ENCODE peak calls at places on chromosomes 13 and 19, in four cellular contexts. F, I, X and V are unnamed samples.

GRCh38 chr19:4228765-4229178 is 551 bp upstream of the EBI3 start:
- DNase-seq in F (no peak), I (no peak), X (no peak), V (no peak)

GRCh38 chr19:41195675-41196497 is 2.9 kb downstream of the CYP2S1 start:
- DNase-seq in F (no peak), I (no peak), X (no peak), V (no peak)

GRCh38 chr13:26946675-26947342 is 186.2 kb upstream of the GPR12 start:
- DNase-seq in F (peak), I (no peak), X (peak), V (peak)

GRCh38 chr13:26325876-26326275 is 71.9 kb downstream of the CDK8 start:
- DNase-seq in F (no peak), I (no peak), X (no peak), V (no peak)

GRCh38 chr13:91312324-91312723 is 35.2 kb upstream of the MIR17HG start:
- DNase-seq in F (no peak), I (no peak), X (no peak), V (no peak)

GRCh38 chr13:23828866-23829265 is 60.3 kb downstream of the MIPEP start:
- DNase-seq in F (no peak), I (no peak), X (no peak), V (no peak)

GRCh38 chr13:19618925-19619324 is 14.5 kb upstream of the MPHOSPH8 start:
- DNase-seq in F (peak), I (peak), X (peak), V (no peak)

GRCh38 chr19:9847087-9847671 is 12.1 kb downstream of the PIN1 start:
- DNase-seq in F (peak), I (peak), X (peak), V (peak)

GRCh38 chr19:3458229-3458555 is 22.1 kb downstream of the SMIM24 start:
- DNase-seq in F (no peak), I (no peak), X (no peak), V (no peak)

GRCh38 chr19:53101518-53101917 is 1.7 kb downstream of the ZNF160 start:
- DNase-seq in F (no peak), I (no peak), X (peak), V (no peak)

GRCh38 chr13:113981201-113981605 is 7.3 kb upstream of the C13orf46 start:
- DNase-seq in F (no peak), I (no peak), X (no peak), V (peak)
- TF ChIP-seq PHF8 in F (no peak), I (no peak), X (no peak), V (no peak)

GRCh38 chr13:61453121-61453520 is 37.5 kb upstream of the PCDH20 start:
- DNase-seq in F (no peak), I (no peak), X (no peak), V (no peak)
- TF ChIP-seq PHF8 in F (no peak), I (no peak), X (no peak), V (no peak)

GRCh38 chr13:21576424-21576823 is 27.5 kb downstream of the MICU2 start:
- DNase-seq in F (no peak), I (no peak), X (peak), V (no peak)
- TF ChIP-seq PHF8 in F (no peak), I (no peak), X (no peak), V (no peak)

DNA sequence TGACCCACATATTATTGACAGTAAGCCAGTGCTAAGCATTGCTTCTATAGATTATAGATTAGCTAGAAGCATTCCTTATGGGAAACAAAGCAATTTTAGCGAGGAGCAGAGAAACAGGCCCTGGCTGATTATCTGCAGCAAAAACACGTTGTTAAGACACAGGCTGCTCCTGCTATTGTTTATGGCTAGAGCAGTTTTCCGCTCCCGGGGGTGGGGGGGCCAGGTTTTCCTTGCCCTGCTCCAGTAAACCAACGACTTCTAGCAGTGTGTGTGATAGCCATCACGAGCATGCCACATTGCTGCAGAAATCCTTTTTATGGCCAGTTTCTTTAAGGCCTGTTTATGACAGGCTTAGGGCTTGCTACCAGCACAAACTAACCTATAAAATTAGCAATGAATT is 18.5 kb upstream of the IL17D start:
- DNase-seq in F (no peak), I (no peak), X (no peak), V (no peak)
- TF ChIP-seq PHF8 in F (no peak), I (no peak), X (no peak), V (no peak)

GRCh38 chr13:78662467-78662866 is 3.5 kb upstream of the OBI1 start:
- DNase-seq in F (no peak), I (no peak), X (no peak), V (no peak)

GRCh38 chr13:78658630-78659449 is at the start of gene OBI1:
- DNase-seq in F (peak), I (peak), X (peak), V (peak)

GRCh38 chr13:78657699-78658629 is 991 bp downstream of the OBI1 start:
- DNase-seq in F (peak), I (no peak), X (no peak), V (peak)

GRCh38 chr13:78659450-78660110 is 625 bp upstream of the OBI1 start:
- DNase-seq in F (no peak), I (no peak), X (no peak), V (peak)

GRCh38 chr13:78660130-78660857 is 1.3 kb upstream of the OBI1 start:
- DNase-seq in F (peak), I (no peak), X (no peak), V (peak)
- TF ChIP-seq PHF8 in F (no peak), I (no peak), X (no peak), V (no peak)

GRCh38 chr13:49464621-49465325 is 20.7 kb downstream of the SETDB2 start:
- DNase-seq in F (peak), I (no peak), X (no peak), V (no peak)

GRCh38 chr13:49472186-49472585 is 23.6 kb upstream of the PHF11 start:
- DNase-seq in F (no peak), I (no peak), X (no peak), V (no peak)

DNA sequence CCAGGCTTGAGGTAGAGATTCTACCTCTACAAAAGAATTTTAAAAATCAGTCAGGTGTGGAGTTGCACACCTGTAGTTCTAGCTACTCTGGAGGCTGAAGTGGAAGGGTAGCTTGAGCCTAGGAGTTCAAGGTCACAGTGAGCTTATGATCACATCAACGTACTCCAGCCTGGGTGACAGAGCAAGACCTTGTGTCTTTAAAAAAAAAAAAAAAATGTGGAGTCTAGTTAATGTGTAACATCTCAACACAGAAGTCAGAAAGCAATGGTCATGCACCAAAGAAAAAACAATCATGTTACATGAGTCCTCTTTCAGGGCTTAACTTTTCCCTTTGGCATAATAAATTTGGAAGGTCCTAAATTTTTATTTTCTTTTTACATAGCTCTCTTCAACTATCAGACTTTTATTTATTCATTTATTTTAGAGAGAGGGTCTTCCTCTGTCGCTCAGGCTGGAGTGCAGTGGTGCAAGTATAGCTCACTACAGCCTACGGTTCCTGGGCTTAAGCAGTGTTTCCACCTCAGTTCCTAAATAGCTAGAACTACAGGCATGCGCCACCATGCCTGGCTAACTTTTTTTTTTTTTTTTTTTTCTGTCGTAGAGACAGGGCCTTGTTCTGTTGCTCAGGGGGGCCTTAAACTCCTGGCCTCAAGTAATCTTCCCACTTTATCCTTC is 22.3 kb downstream of the SETDB2 start:
- DNase-seq in F (peak), I (no peak), X (no peak), V (no peak)
- TF ChIP-seq PHF8 in F (no peak), I (no peak), X (no peak), V (no peak)

GRCh38 chr19:46887240-46887782 is 26.5 kb downstream of the ARHGAP35 start:
- DNase-seq in F (no peak), I (no peak), X (no peak), V (no peak)

GRCh38 chr19:46896076-46896794 is 35.4 kb downstream of the ARHGAP35 start:
- DNase-seq in F (no peak), I (no peak), X (no peak), V (no peak)

GRCh38 chr19:46886546-46887239 is 25.9 kb downstream of the ARHGAP35 start:
- DNase-seq in F (no peak), I (no peak), X (no peak), V (no peak)

GRCh38 chr19:46890423-46891170 is 29.8 kb downstream of the ARHGAP35 start:
- DNase-seq in F (peak), I (no peak), X (no peak), V (peak)

GRCh38 chr19:46892252-46893179 is 31.7 kb downstream of the ARHGAP35 start:
- DNase-seq in F (no peak), I (no peak), X (no peak), V (no peak)
- TF ChIP-seq PHF8 in F (no peak), I (no peak), X (no peak), V (no peak)

GRCh38 chr19:49423278-49423984 is at the start of gene PTH2:
- DNase-seq in F (no peak), I (no peak), X (no peak), V (no peak)
- TF ChIP-seq PHF8 in F (no peak), I (no peak), X (no peak), V (no peak)